ENCODE peak calls at places on chromosomes 2 and 18, in ten cellular contexts. M is CD8-positive, alpha-beta T cell; N is pancreas; B is cardiac muscle cell; I is activated CD4-positive, alpha-beta T cell treated with anti-CD3 and anti-CD28 coated beads, Interleukin-2, amount 50 U/mL, for 4 hours; S is AG20443; T is Kasumi-1; V is GM03348; U is GM12865; A is mucosa of descending colon. C is an unnamed sample.

GRCh38 chr2:239438968-239439367 is 38.1 kb upstream of the HDAC4 start:
- DNase-seq in T (no peak), M (no peak), N (no peak), S (no peak), A (no peak), V (no peak), U (no peak), I (no peak), B (no peak), C (no peak)

GRCh38 chr18:48538531-48539405 is at the start of gene CTIF:
- DNase-seq in B (peak; percentile 98), I (peak; percentile 49), U (peak; percentile 82), S (peak; percentile 94), M (peak; percentile 52), T (peak; percentile 94), V (peak; percentile 95), A (peak; percentile 95), N (peak; percentile 94), C (peak; percentile 70)

GRCh38 chr18:77376043-77376732 is 126.5 kb downstream of the GALR1 start:
- DNase-seq in V (no peak), U (no peak), T (no peak), S (no peak), M (no peak), A (no peak), B (no peak), I (no peak), N (peak; percentile 50), C (no peak)

GRCh38 chr2:74671479-74671878 is 17.4 kb downstream of the SEMA4F start:
- DNase-seq in V (peak; percentile 52), M (no peak), T (no peak), A (no peak), B (peak; percentile 35), S (peak; percentile 49), N (no peak), U (no peak), I (no peak), C (no peak)

GRCh38 chr2:88472811-88473210 is 20.3 kb upstream of the FOXI3 start:
- DNase-seq in U (no peak), V (no peak), N (no peak), A (no peak), M (no peak), B (no peak), I (no peak), S (no peak), T (no peak), C (no peak)

GRCh38 chr2:15704086-15704787 is 112.6 kb downstream of the DDX1 start:
- DNase-seq in N (no peak), T (no peak), S (no peak), V (no peak), U (no peak), A (no peak), I (no peak), M (no peak), B (peak; percentile 45), C (no peak)

GRCh38 chr2:202690321-202690900 is 55.6 kb downstream of the FAM117B start:
- DNase-seq in B (peak; percentile 12), T (no peak), U (no peak), S (no peak), M (no peak), I (no peak), V (no peak), A (no peak), N (no peak), C (no peak)

GRCh38 chr18:32271649-32272324 is 81.9 kb downstream of the MEP1B start:
- DNase-seq in A (no peak), N (peak; percentile 46), M (no peak), I (no peak), B (peak; percentile 77), S (peak; percentile 77), U (peak; percentile 38), T (peak; percentile 59), V (peak; percentile 82), C (peak; percentile 15)

GRCh38 chr2:86617153-86617552 is 6.5 kb downstream of the RNF103 start:
- DNase-seq in V (no peak), I (no peak), U (peak; percentile 57), S (no peak), N (no peak), T (no peak), A (no peak), B (no peak), M (no peak), C (no peak)

GRCh38 chr2:137969418-137969765 is 5.1 kb downstream of the HNMT start:
- DNase-seq in I (no peak), B (peak; percentile 96), N (peak; percentile 50), U (no peak), T (peak; percentile 19), A (no peak), M (no peak), V (peak; percentile 53), S (peak; percentile 68), C (no peak)

GRCh38 chr18:45854036-45854586 is 28.6 kb downstream of the SIGLEC15 start:
- DNase-seq in A (no peak), S (no peak), M (no peak), B (no peak), I (no peak), V (no peak), N (no peak), U (no peak), T (no peak), C (no peak)